ENCODE peak calls at places on chromosomes 7 and 10, in seven cellular contexts. D is NCI-H460, X is fibroblast of the conjunctiva, W is T-helper 1 cell, H is T follicular helper cell, M is NCI-H1694, T is Daoy. S is an unnamed sample.

GRCh38 chr7:17307033-17307432 is 8.6 kb downstream of the AHR start:
- DNase-seq in D (no peak), X (no peak), W (no peak), H (no peak), M (no peak), T (no peak), S (no peak)

GRCh38 chr7:91082038-91082437 is 182.2 kb upstream of the FZD1 start:
- DNase-seq in D (no peak), X (peak; percentile 14), W (no peak), H (no peak), M (no peak), T (no peak), S (no peak)

GRCh38 chr7:156753630-156754029 is 113.1 kb downstream of the RNF32 start:
- DNase-seq in D (no peak), X (no peak), W (no peak), H (no peak), M (no peak), T (no peak), S (no peak)

GRCh38 chr7:106659369-106659962 is 1.5 kb downstream of the CCDC71L start:
- DNase-seq in D (no peak), X (no peak), W (no peak), H (no peak), M (no peak), T (no peak), S (no peak)

GRCh38 chr10:25294032-25294926 is 119.5 kb downstream of the GPR158 start:
- DNase-seq in D (no peak), X (no peak), W (no peak), H (no peak), M (no peak), T (peak; percentile 45), S (no peak)

GRCh38 chr10:104577171-104577570 is 63.9 kb upstream of the SORCS3 start:
- DNase-seq in D (no peak), X (no peak), W (no peak), H (no peak), M (no peak), T (no peak), S (no peak)

GRCh38 chr10:102627446-102628293 is 16.6 kb upstream of the TRIM8 start:
- DNase-seq in D (no peak), X (no peak), W (no peak), H (no peak), M (no peak), T (peak; percentile 87), S (no peak)

GRCh38 chr10:35626971-35627507 is 15.1 kb downstream of the FZD8 start:
- DNase-seq in D (no peak), X (no peak), W (no peak), H (no peak), M (no peak), T (no peak), S (no peak)

GRCh38 chr7:29596593-29597178 is 33.1 kb downstream of the PRR15 start:
- DNase-seq in D (no peak), X (no peak), W (no peak), H (no peak), M (no peak), T (no peak), S (no peak)

GRCh38 chr7:122132341-122132740 is 11.7 kb downstream of the AASS start:
- DNase-seq in D (no peak), X (no peak), W (no peak), H (no peak), M (no peak), T (peak; percentile 64), S (no peak)

GRCh38 chr7:45937301-45937700 is 16.2 kb upstream of the IGFBP3 start:
- DNase-seq in D (no peak), X (no peak), W (no peak), H (no peak), M (no peak), T (no peak), S (no peak)

GRCh38 chr10:4315529-4315928 is 510.5 kb upstream of the AKR1E2 start:
- DNase-seq in D (no peak), X (peak; percentile 78), W (no peak), H (no peak), M (no peak), T (peak; percentile 47), S (no peak)

GRCh38 chr10:24428410-24428782 is 219.5 kb downstream of the KIAA1217 start:
- DNase-seq in D (no peak), X (peak; percentile 27), W (no peak), H (no peak), M (no peak), T (peak; percentile 31), S (no peak)

S was measured in GM13976.